ENCODE peak calls at places on chromosome 2, in four cellular contexts. One of them, this sample, is unnamed.

GRCh38 chr2:89850481-89850880 is 1159.0 kb downstream of the RPIA start:
- DNase-seq in right atrium auricular region: no peak
- DNase-seq in naive thymus-derived CD4-positive, alpha-beta T cell: no peak
- DNase-seq in psoas muscle: no peak
- DNase-seq in this sample: no peak

GRCh38 chr2:28269019-28269784 is 123.5 kb upstream of the FOSL2 start:
- DNase-seq in right atrium auricular region: no peak
- DNase-seq in naive thymus-derived CD4-positive, alpha-beta T cell: no peak
- DNase-seq in psoas muscle: no peak
- DNase-seq in this sample: no peak

GRCh38 chr2:151792589-151792988 is 35.6 kb downstream of the ARL5A start:
- DNase-seq in right atrium auricular region: no peak
- DNase-seq in naive thymus-derived CD4-positive, alpha-beta T cell: no peak
- DNase-seq in psoas muscle: no peak
- DNase-seq in this sample: no peak

GRCh38 chr2:181779288-181779871 is 99.1 kb upstream of the NEUROD1 start:
- DNase-seq in right atrium auricular region: no peak
- DNase-seq in naive thymus-derived CD4-positive, alpha-beta T cell: no peak
- DNase-seq in psoas muscle: no peak
- DNase-seq in this sample: no peak

GRCh38 chr2:33806041-33806440 is 206.9 kb upstream of the FAM98A start:
- DNase-seq in right atrium auricular region: no peak
- DNase-seq in naive thymus-derived CD4-positive, alpha-beta T cell: no peak
- DNase-seq in psoas muscle: no peak
- DNase-seq in this sample: no peak

GRCh38 chr2:143029141-143029540 is 100.1 kb upstream of the ARHGAP15 start:
- DNase-seq in right atrium auricular region: no peak
- DNase-seq in naive thymus-derived CD4-positive, alpha-beta T cell: no peak
- DNase-seq in psoas muscle: no peak
- DNase-seq in this sample: no peak

GRCh38 chr2:190468814-190469569 is 60.8 kb downstream of the MFSD6 start:
- DNase-seq in right atrium auricular region: peak; percentile 78
- DNase-seq in naive thymus-derived CD4-positive, alpha-beta T cell: no peak
- DNase-seq in psoas muscle: peak; percentile 50
- DNase-seq in this sample: no peak

GRCh38 chr2:220148849-220149248 is 521.4 kb downstream of the SLC4A3 start:
- DNase-seq in right atrium auricular region: no peak
- DNase-seq in naive thymus-derived CD4-positive, alpha-beta T cell: no peak
- DNase-seq in psoas muscle: no peak
- DNase-seq in this sample: no peak

GRCh38 chr2:20049631-20050030 is 1.8 kb downstream of the LAPTM4A start:
- DNase-seq in right atrium auricular region: no peak
- DNase-seq in naive thymus-derived CD4-positive, alpha-beta T cell: no peak
- DNase-seq in psoas muscle: no peak
- DNase-seq in this sample: no peak

GRCh38 chr2:201964631-201965206 is 68.9 kb upstream of the FZD7 start:
- DNase-seq in right atrium auricular region: no peak
- DNase-seq in naive thymus-derived CD4-positive, alpha-beta T cell: peak; percentile 60
- DNase-seq in psoas muscle: no peak
- DNase-seq in this sample: no peak

GRCh38 chr2:134401081-134401497 is 147.2 kb downstream of the MGAT5 start:
- DNase-seq in right atrium auricular region: peak; percentile 79
- DNase-seq in naive thymus-derived CD4-positive, alpha-beta T cell: no peak
- DNase-seq in psoas muscle: peak; percentile 58
- DNase-seq in this sample: no peak

GRCh38 chr2:239178954-239179353 is 221.9 kb downstream of the HDAC4 start:
- DNase-seq in right atrium auricular region: no peak
- DNase-seq in naive thymus-derived CD4-positive, alpha-beta T cell: no peak
- DNase-seq in psoas muscle: no peak
- DNase-seq in this sample: peak; percentile 28

GRCh38 chr2:37809931-37810570 is 115.0 kb upstream of the RMDN2 start:
- DNase-seq in right atrium auricular region: no peak
- DNase-seq in naive thymus-derived CD4-positive, alpha-beta T cell: no peak
- DNase-seq in psoas muscle: no peak
- DNase-seq in this sample: no peak

GRCh38 chr2:99643824-99644787 is 154.3 kb upstream of the REV1 start:
- DNase-seq in right atrium auricular region: no peak
- DNase-seq in naive thymus-derived CD4-positive, alpha-beta T cell: no peak
- DNase-seq in psoas muscle: no peak
- DNase-seq in this sample: no peak

GRCh38 chr2:136408795-136409194 is 290.8 kb upstream of the CXCR4 start:
- DNase-seq in right atrium auricular region: no peak
- DNase-seq in naive thymus-derived CD4-positive, alpha-beta T cell: no peak
- DNase-seq in psoas muscle: no peak
- DNase-seq in this sample: no peak

GRCh38 chr2:62198237-62198633 is 2.3 kb downstream of the B3GNT2 start:
- DNase-seq in right atrium auricular region: no peak
- DNase-seq in naive thymus-derived CD4-positive, alpha-beta T cell: no peak
- DNase-seq in psoas muscle: no peak
- DNase-seq in this sample: no peak
- H3K4me1 ChIP-seq in right atrium auricular region: no peaks in the 10 kb centered on the region
- H3K4me1 ChIP-seq in naive thymus-derived CD4-positive, alpha-beta T cell: peaks cover 46% of the 10 kb centered on the region
- H3K4me1 ChIP-seq in psoas muscle: peaks cover 13% of the 10 kb centered on the region
- H3K4me1 ChIP-seq in this sample: peaks cover 12% of the 10 kb centered on the region

GRCh38 chr2:105801961-105802360 is 57.2 kb downstream of the NCK2 start:
- DNase-seq in right atrium auricular region: no peak
- DNase-seq in naive thymus-derived CD4-positive, alpha-beta T cell: no peak
- DNase-seq in psoas muscle: no peak
- DNase-seq in this sample: no peak

GRCh38 chr2:105803337-105803736 is 58.6 kb downstream of the NCK2 start:
- DNase-seq in right atrium auricular region: no peak
- DNase-seq in naive thymus-derived CD4-positive, alpha-beta T cell: no peak
- DNase-seq in psoas muscle: no peak
- DNase-seq in this sample: no peak

GRCh38 chr2:105802587-105802986 is 57.9 kb downstream of the NCK2 start:
- DNase-seq in right atrium auricular region: no peak
- DNase-seq in naive thymus-derived CD4-positive, alpha-beta T cell: peak; percentile 77
- DNase-seq in psoas muscle: no peak
- DNase-seq in this sample: no peak

GRCh38 chr2:105804266-105804665 is 59.6 kb downstream of the NCK2 start:
- DNase-seq in right atrium auricular region: no peak
- DNase-seq in naive thymus-derived CD4-positive, alpha-beta T cell: no peak
- DNase-seq in psoas muscle: no peak
- DNase-seq in this sample: no peak

DNA sequence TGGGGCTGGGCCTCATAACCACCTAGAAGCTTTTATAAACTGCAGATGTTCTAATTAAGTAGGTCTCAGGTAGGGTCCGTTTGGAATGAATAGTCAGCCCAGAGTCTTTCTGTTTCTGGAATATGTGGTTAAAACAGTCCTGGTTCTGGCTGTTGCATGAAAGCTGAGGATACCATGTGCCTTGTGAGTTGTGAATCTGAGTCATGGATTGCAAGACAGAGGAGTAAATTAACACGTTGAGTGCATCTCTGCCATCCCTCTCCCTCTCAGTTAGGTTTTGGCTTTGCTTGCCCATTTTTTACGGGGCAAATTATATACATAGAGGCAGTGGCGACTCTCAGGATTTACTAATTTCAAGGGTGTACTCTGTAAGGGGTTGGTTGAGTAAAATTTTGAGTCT is 59.1 kb downstream of the NCK2 start:
- DNase-seq in right atrium auricular region: no peak
- DNase-seq in naive thymus-derived CD4-positive, alpha-beta T cell: no peak
- DNase-seq in psoas muscle: no peak
- DNase-seq in this sample: no peak
- H3K4me1 ChIP-seq in right atrium auricular region: no peaks in the 10 kb centered on the region
- H3K4me1 ChIP-seq in naive thymus-derived CD4-positive, alpha-beta T cell: peaks cover 92% of the 10 kb centered on the region
- H3K4me1 ChIP-seq in psoas muscle: peaks cover 48% of the 10 kb centered on the region
- H3K4me1 ChIP-seq in this sample: peaks cover 33% of the 10 kb centered on the region

GRCh38 chr2:197107291-197108269 is 181.1 kb upstream of the PGAP1 start:
- DNase-seq in right atrium auricular region: peak; percentile 78
- DNase-seq in naive thymus-derived CD4-positive, alpha-beta T cell: no peak
- DNase-seq in psoas muscle: peak; percentile 44
- DNase-seq in this sample: no peak

GRCh38 chr2:197102202-197102601 is 175.7 kb upstream of the PGAP1 start:
- DNase-seq in right atrium auricular region: no peak
- DNase-seq in naive thymus-derived CD4-positive, alpha-beta T cell: no peak
- DNase-seq in psoas muscle: no peak
- DNase-seq in this sample: no peak

GRCh38 chr2:197101519-197101918 is 175.0 kb upstream of the PGAP1 start:
- DNase-seq in right atrium auricular region: no peak
- DNase-seq in naive thymus-derived CD4-positive, alpha-beta T cell: no peak
- DNase-seq in psoas muscle: no peak
- DNase-seq in this sample: no peak

GRCh38 chr2:197108758-197109157 is 182.3 kb upstream of the PGAP1 start:
- DNase-seq in right atrium auricular region: peak; percentile 92
- DNase-seq in naive thymus-derived CD4-positive, alpha-beta T cell: no peak
- DNase-seq in psoas muscle: peak; percentile 84
- DNase-seq in this sample: peak; percentile 27

DNA sequence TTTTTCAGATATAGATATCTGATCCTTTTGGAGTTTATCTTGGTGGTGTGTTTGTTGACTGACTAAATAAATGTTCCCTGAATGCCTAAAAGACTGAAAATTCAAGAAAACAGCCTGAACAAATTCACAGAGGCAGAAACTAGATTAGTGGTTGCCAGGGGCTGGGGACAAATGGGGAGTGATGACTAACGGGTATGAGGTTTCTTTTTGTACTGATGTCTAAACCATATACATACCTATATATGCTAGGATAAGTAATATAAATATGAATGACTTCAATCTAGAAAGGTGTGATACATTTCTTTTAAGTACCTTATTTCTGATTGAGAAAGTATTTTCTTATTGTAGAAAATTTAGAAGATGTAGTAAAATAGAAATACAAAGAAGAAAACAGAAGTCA is 176.9 kb upstream of the PGAP1 start:
- DNase-seq in right atrium auricular region: no peak
- DNase-seq in naive thymus-derived CD4-positive, alpha-beta T cell: no peak
- DNase-seq in psoas muscle: no peak
- DNase-seq in this sample: no peak
- H3K4me1 ChIP-seq in right atrium auricular region: no peaks in the 10 kb centered on the region
- H3K4me1 ChIP-seq in naive thymus-derived CD4-positive, alpha-beta T cell: no peaks in the 10 kb centered on the region
- H3K4me1 ChIP-seq in psoas muscle: no peaks in the 10 kb centered on the region
- H3K4me1 ChIP-seq in this sample: no peaks in the 10 kb centered on the region

GRCh38 chr2:96868555-96869280 is 1.2 kb downstream of the SEMA4C start:
- DNase-seq in right atrium auricular region: peak; percentile 92
- DNase-seq in naive thymus-derived CD4-positive, alpha-beta T cell: peak; percentile 56
- DNase-seq in psoas muscle: peak; percentile 92
- DNase-seq in this sample: peak; percentile 82
- H3K4me1 ChIP-seq in right atrium auricular region: no peaks in the 10 kb centered on the region
- H3K4me1 ChIP-seq in naive thymus-derived CD4-positive, alpha-beta T cell: peaks cover 32% of the 10 kb centered on the region
- H3K4me1 ChIP-seq in psoas muscle: peaks cover 15% of the 10 kb centered on the region
- H3K4me1 ChIP-seq in this sample: peaks cover 27% of the 10 kb centered on the region

DNA sequence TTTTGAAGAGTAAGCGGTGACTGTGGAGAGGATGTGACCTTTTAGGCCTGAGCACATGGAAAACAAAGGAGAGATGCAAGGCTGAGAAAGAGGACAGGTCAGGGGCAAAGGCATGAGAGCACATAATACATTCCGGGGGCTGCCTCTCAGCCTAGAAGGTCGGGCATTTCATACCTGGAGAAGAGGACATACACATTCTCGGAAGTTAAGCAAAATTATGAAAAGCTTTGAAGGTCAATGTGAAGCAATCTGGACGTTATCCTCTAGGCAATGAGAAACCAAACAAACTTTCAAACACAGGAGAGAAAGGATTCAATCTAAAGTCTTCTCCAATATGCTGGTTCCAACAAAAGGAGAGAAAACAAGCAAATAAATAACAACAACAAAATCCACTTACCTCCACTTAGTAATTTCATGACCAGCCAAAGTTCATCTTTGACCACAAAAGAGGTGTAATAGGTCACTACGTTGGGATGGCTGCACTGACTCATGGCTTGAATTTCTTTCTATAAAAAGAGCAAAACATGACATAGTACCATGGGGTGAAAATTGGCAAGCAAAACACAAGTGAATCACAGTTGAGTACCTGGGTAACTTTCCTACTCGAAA is 80.4 kb downstream of the STK39 start:
- DNase-seq in right atrium auricular region: no peak
- DNase-seq in naive thymus-derived CD4-positive, alpha-beta T cell: no peak
- DNase-seq in psoas muscle: no peak
- DNase-seq in this sample: no peak
- H3K4me1 ChIP-seq in right atrium auricular region: no peaks in the 10 kb centered on the region
- H3K4me1 ChIP-seq in naive thymus-derived CD4-positive, alpha-beta T cell: no peaks in the 10 kb centered on the region
- H3K4me1 ChIP-seq in psoas muscle: no peaks in the 10 kb centered on the region
- H3K4me1 ChIP-seq in this sample: no peaks in the 10 kb centered on the region

GRCh38 chr2:62313433-62314227 is 117.7 kb downstream of the B3GNT2 start:
- DNase-seq in right atrium auricular region: no peak
- DNase-seq in naive thymus-derived CD4-positive, alpha-beta T cell: no peak
- DNase-seq in psoas muscle: no peak
- DNase-seq in this sample: no peak
- H3K4me1 ChIP-seq in right atrium auricular region: no peaks in the 10 kb centered on the region
- H3K4me1 ChIP-seq in naive thymus-derived CD4-positive, alpha-beta T cell: peaks cover 10% of the 10 kb centered on the region
- H3K4me1 ChIP-seq in psoas muscle: peaks cover 3% of the 10 kb centered on the region
- H3K4me1 ChIP-seq in this sample: no peaks in the 10 kb centered on the region

DNA sequence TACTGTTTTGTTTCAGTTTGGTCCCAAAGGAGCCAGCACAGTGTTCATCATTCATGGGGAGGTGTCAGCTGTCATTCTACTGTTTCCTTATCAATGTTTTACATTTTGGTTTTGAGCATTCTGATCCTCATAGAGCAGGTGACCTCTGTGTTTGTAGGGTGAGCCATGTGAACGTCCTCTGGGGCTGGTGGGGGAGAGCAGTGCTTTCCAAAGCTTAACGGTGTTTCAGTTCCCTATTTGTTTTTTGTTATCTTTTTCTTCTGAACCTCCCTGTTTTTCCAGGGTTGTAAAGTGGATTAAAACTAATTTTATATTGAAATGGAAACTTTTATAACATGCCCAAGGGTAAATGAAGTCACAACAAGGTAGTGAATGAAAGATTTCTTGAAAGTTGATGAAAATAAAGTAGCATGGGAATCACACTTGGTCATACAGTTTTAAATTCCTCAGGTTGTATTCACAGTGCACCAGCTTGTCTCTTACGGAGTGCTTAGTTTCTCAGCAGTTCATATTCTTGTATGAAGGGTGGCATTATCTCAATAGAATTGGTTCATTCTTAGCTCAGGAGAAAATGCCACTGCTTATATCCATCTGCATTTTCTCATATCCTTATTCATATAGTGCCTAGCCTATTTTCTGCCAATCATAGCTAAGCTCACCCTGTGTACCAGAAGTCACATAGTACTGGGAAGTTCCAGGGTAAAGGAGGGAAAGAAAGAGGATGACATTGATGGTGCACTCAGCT is 54.5 kb downstream of the MAP4K4 start:
- DNase-seq in right atrium auricular region: no peak
- DNase-seq in naive thymus-derived CD4-positive, alpha-beta T cell: no peak
- DNase-seq in psoas muscle: no peak
- DNase-seq in this sample: no peak
- H3K4me1 ChIP-seq in right atrium auricular region: no peaks in the 10 kb centered on the region
- H3K4me1 ChIP-seq in naive thymus-derived CD4-positive, alpha-beta T cell: peaks cover 38% of the 10 kb centered on the region
- H3K4me1 ChIP-seq in psoas muscle: peaks cover 53% of the 10 kb centered on the region
- H3K4me1 ChIP-seq in this sample: peaks cover 11% of the 10 kb centered on the region

This sample was measured in mucosa of descending colon.